ENCODE peak calls at places on chromosomes 16 and 17, in ten cellular contexts. W, B, L, N, M, K, X, Y, V and U are unnamed samples.

GRCh38 chr17:4565209-4566141 is 5.1 kb upstream of the GGT6 start:
- DNase-seq in W (peak; percentile 88), B (peak; percentile 62), L (peak; percentile 68), N (peak; percentile 20), M (peak; percentile 84), K (peak; percentile 82), X (peak; percentile 59), Y (peak; percentile 91), V (peak; percentile 84), U (peak; percentile 66)

GRCh38 chr16:23137256-23137655 is 12.0 kb downstream of the USP31 start:
- DNase-seq in W (no peak), B (no peak), L (no peak), N (no peak), M (no peak), K (no peak), X (no peak), Y (no peak), V (no peak), U (no peak)

GRCh38 chr17:67492824-67493490 is 115.9 kb downstream of the PITPNC1 start:
- DNase-seq in W (peak; percentile 21), B (no peak), L (no peak), N (no peak), M (no peak), K (no peak), X (no peak), Y (no peak), V (no peak), U (peak; percentile 57)

GRCh38 chr16:82633964-82634600 is 7.3 kb downstream of the CDH13 start:
- DNase-seq in W (peak; percentile 44), B (no peak), L (peak; percentile 59), N (no peak), M (peak; percentile 53), K (no peak), X (no peak), Y (peak; percentile 74), V (peak; percentile 59), U (peak; percentile 62)

GRCh38 chr17:44820631-44821196 is 9.4 kb downstream of the GJC1 start:
- DNase-seq in W (peak; percentile 82), B (no peak), L (no peak), N (no peak), M (peak; percentile 92), K (no peak), X (no peak), Y (peak; percentile 99), V (peak; percentile 89), U (peak; percentile 94)

GRCh38 chr17:17387461-17388362 is 84.5 kb downstream of the NT5M start:
- DNase-seq in W (no peak), B (no peak), L (no peak), N (no peak), M (no peak), K (peak; percentile 93), X (peak; percentile 28), Y (peak; percentile 35), V (no peak), U (no peak)

GRCh38 chr16:77647726-77648125 is 74.6 kb upstream of the NUDT7 start:
- DNase-seq in W (peak; percentile 28), B (no peak), L (no peak), N (no peak), M (no peak), K (no peak), X (no peak), Y (no peak), V (no peak), U (peak; percentile 53)

GRCh38 chr16:89115216-89115949 is 21.7 kb downstream of the ACSF3 start:
- DNase-seq in W (peak; percentile 63), B (peak; percentile 84), L (peak; percentile 80), N (peak; percentile 94), M (peak; percentile 48), K (no peak), X (no peak), Y (no peak), V (no peak), U (peak; percentile 83)

GRCh38 chr17:30218689-30219266 is 16.7 kb downstream of the SLC6A4 start:
- DNase-seq in W (no peak), B (no peak), L (no peak), N (no peak), M (no peak), K (peak; percentile 54), X (no peak), Y (no peak), V (no peak), U (no peak)

GRCh38 chr17:63476857-63477470 is at the start of gene ACE:
- DNase-seq in W (peak; percentile 33), B (peak; percentile 54), L (no peak), N (no peak), M (no peak), K (peak; percentile 98), X (peak; percentile 66), Y (peak; percentile 32), V (peak; percentile 49), U (peak; percentile 16)

GRCh38 chr16:30949655-30950515 is 1.0 kb downstream of the ORAI3 start:
- DNase-seq in W (peak; percentile 83), B (peak; percentile 50), L (peak; percentile 87), N (peak; percentile 95), M (peak; percentile 93), K (no peak), X (peak; percentile 49), Y (peak; percentile 89), V (peak; percentile 86), U (peak; percentile 56)

GRCh38 chr16:54286330-54287017 is at the start of gene IRX3:
- DNase-seq in W (peak; percentile 86), B (no peak), L (peak; percentile 91), N (peak; percentile 67), M (peak; percentile 94), K (peak; percentile 96), X (peak; percentile 83), Y (peak; percentile 95), V (peak; percentile 44), U (peak; percentile 74)

GRCh38 chr17:14741516-14741915 is 440.6 kb downstream of the HS3ST3B1 start:
- DNase-seq in W (peak; percentile 74), B (no peak), L (no peak), N (no peak), M (peak; percentile 75), K (no peak), X (no peak), Y (peak; percentile 46), V (no peak), U (no peak)

GRCh38 chr17:78745407-78746088 is 36.5 kb downstream of the CYTH1 start:
- DNase-seq in W (peak; percentile 72), B (peak; percentile 43), L (no peak), N (no peak), M (peak; percentile 66), K (no peak), X (peak; percentile 27), Y (peak; percentile 66), V (peak; percentile 42), U (no peak)

GRCh38 chr17:1577657-1578428 is 15.3 kb upstream of the PITPNA start:
- DNase-seq in W (no peak), B (no peak), L (peak; percentile 45), N (peak; percentile 9), M (no peak), K (no peak), X (no peak), Y (no peak), V (no peak), U (no peak)

GRCh38 chr16:67312450-67313118 is 14.0 kb downstream of the KCTD19 start:
- DNase-seq in W (peak; percentile 69), B (no peak), L (no peak), N (no peak), M (peak; percentile 10), K (no peak), X (no peak), Y (peak; percentile 14), V (no peak), U (no peak)

GRCh38 chr16:3716831-3717234 is 491 bp downstream of the TRAP1 start:
- DNase-seq in W (peak; percentile 16), B (peak; percentile 48), L (no peak), N (no peak), M (no peak), K (peak; percentile 81), X (no peak), Y (peak; percentile 51), V (peak; percentile 30), U (no peak)

GRCh38 chr17:32142857-32143524 is 689 bp downstream of the RHOT1 start:
- DNase-seq in W (peak; percentile 86), B (peak; percentile 39), L (peak; percentile 66), N (peak; percentile 6), M (peak; percentile 66), K (peak; percentile 86), X (peak; percentile 68), Y (peak; percentile 70), V (peak; percentile 63), U (peak; percentile 70)

GRCh38 chr16:68798398-68798797 is 44.9 kb upstream of the TANGO6 start:
- DNase-seq in W (no peak), B (no peak), L (no peak), N (no peak), M (no peak), K (no peak), X (no peak), Y (no peak), V (no peak), U (no peak)

GRCh38 chr16:1066584-1067172 is 5.9 kb upstream of the SSTR5 start:
- DNase-seq in W (no peak), B (no peak), L (no peak), N (no peak), M (no peak), K (no peak), X (no peak), Y (no peak), V (no peak), U (no peak)

GRCh38 chr17:2292100-2292499 is 11.5 kb downstream of the SMG6 start:
- DNase-seq in W (peak; percentile 32), B (no peak), L (no peak), N (no peak), M (no peak), K (no peak), X (no peak), Y (peak; percentile 32), V (no peak), U (peak; percentile 71)

GRCh38 chr16:11256657-11257130 is 690 bp upstream of the SOCS1 start:
- DNase-seq in W (peak; percentile 31), B (peak; percentile 76), L (peak; percentile 68), N (no peak), M (peak; percentile 61), K (no peak), X (peak; percentile 69), Y (peak; percentile 70), V (no peak), U (peak; percentile 36)

GRCh38 chr16:21997693-21998480 is 3.0 kb downstream of the PDZD9 start:
- DNase-seq in W (peak; percentile 40), B (no peak), L (no peak), N (no peak), M (no peak), K (no peak), X (no peak), Y (no peak), V (no peak), U (no peak)

GRCh38 chr17:45813051-45813731 is 29.1 kb downstream of the CRHR1 start:
- DNase-seq in W (peak; percentile 14), B (no peak), L (no peak), N (no peak), M (no peak), K (peak; percentile 96), X (peak; percentile 78), Y (peak; percentile 36), V (no peak), U (no peak)

GRCh38 chr17:45740553-45741330 is 43.4 kb upstream of the CRHR1 start:
- DNase-seq in W (peak; percentile 20), B (peak; percentile 24), L (no peak), N (no peak), M (peak; percentile 35), K (peak; percentile 97), X (peak; percentile 72), Y (peak; percentile 65), V (peak; percentile 67), U (peak; percentile 2)

GRCh38 chr16:6682142-6682811 is 650.4 kb upstream of the RBFOX1 start:
- DNase-seq in W (no peak), B (peak; percentile 40), L (peak; percentile 18), N (no peak), M (peak; percentile 8), K (peak; percentile 66), X (peak; percentile 72), Y (peak; percentile 2), V (no peak), U (no peak)

GRCh38 chr16:8712589-8713361 is 38.4 kb downstream of the ABAT start:
- DNase-seq in W (no peak), B (no peak), L (no peak), N (no peak), M (no peak), K (peak; percentile 82), X (peak; percentile 86), Y (no peak), V (no peak), U (no peak)

GRCh38 chr17:70405492-70406220 is 236.3 kb downstream of the KCNJ2 start:
- DNase-seq in W (peak; percentile 98), B (no peak), L (no peak), N (no peak), M (peak; percentile 96), K (no peak), X (no peak), Y (peak; percentile 98), V (peak; percentile 45), U (peak; percentile 97)